ENCODE peak calls at places on chromosomes 6 and 20, in five cellular contexts. One of them, this sample, is unnamed. For H3K4me1, the result is how much of the 10 kb centered on the place peaks cover.

GRCh38 chr6:170111816-170112582 is 178.9 kb downstream of the DLL1 start:
- DNase-seq in PC-9: no peak
- DNase-seq in CD4-positive, alpha-beta memory T cell: no peak
- DNase-seq in CD8-positive, alpha-beta T cell: peak
- DNase-seq in upper lobe of right lung: peak
- DNase-seq in this sample: peak

GRCh38 chr6:130760006-130760405 is 67.2 kb upstream of the SMLR1 start:
- DNase-seq in CD8-positive, alpha-beta T cell: no peak
- DNase-seq in CD4-positive, alpha-beta memory T cell: no peak
- DNase-seq in PC-9: no peak
- DNase-seq in upper lobe of right lung: no peak
- DNase-seq in this sample: no peak

GRCh38 chr6:128704601-128705000 is 178.3 kb upstream of the LAMA2 start:
- DNase-seq in PC-9: no peak
- DNase-seq in upper lobe of right lung: no peak
- DNase-seq in CD8-positive, alpha-beta T cell: no peak
- DNase-seq in CD4-positive, alpha-beta memory T cell: no peak
- DNase-seq in this sample: no peak

GRCh38 chr6:144613859-144614258 is 328.7 kb downstream of the UTRN start:
- DNase-seq in upper lobe of right lung: no peak
- DNase-seq in PC-9: peak
- DNase-seq in CD8-positive, alpha-beta T cell: no peak
- DNase-seq in CD4-positive, alpha-beta memory T cell: no peak
- DNase-seq in this sample: no peak

GRCh38 chr20:59177266-59178250 is 13.9 kb downstream of the ZNF831 start:
- DNase-seq in upper lobe of right lung: no peak
- DNase-seq in CD4-positive, alpha-beta memory T cell: peak
- DNase-seq in CD8-positive, alpha-beta T cell: peak
- DNase-seq in PC-9: no peak
- DNase-seq in this sample: no peak

GRCh38 chr6:108966855-108967755 is 118.9 kb downstream of the ARMC2 start:
- DNase-seq in CD8-positive, alpha-beta T cell: no peak
- DNase-seq in PC-9: peak
- DNase-seq in upper lobe of right lung: no peak
- DNase-seq in CD4-positive, alpha-beta memory T cell: no peak
- DNase-seq in this sample: peak

GRCh38 chr20:52731086-52731485 is 241.1 kb upstream of the TSHZ2 start:
- DNase-seq in CD4-positive, alpha-beta memory T cell: no peak
- DNase-seq in PC-9: no peak
- DNase-seq in upper lobe of right lung: no peak
- DNase-seq in CD8-positive, alpha-beta T cell: no peak
- DNase-seq in this sample: no peak

GRCh38 chr6:134577998-134578397 is 260.1 kb upstream of the SGK1 start:
- DNase-seq in PC-9: no peak
- DNase-seq in upper lobe of right lung: no peak
- DNase-seq in CD4-positive, alpha-beta memory T cell: no peak
- DNase-seq in CD8-positive, alpha-beta T cell: no peak
- DNase-seq in this sample: no peak

GRCh38 chr6:107698146-107698545 is 126.0 kb downstream of the SCML4 start:
- DNase-seq in PC-9: no peak
- DNase-seq in CD4-positive, alpha-beta memory T cell: no peak
- DNase-seq in upper lobe of right lung: no peak
- DNase-seq in CD8-positive, alpha-beta T cell: no peak
- DNase-seq in this sample: no peak

GRCh38 chr6:27650620-27651370 is 177.9 kb upstream of the ZNF184 start:
- DNase-seq in PC-9: peak
- DNase-seq in CD8-positive, alpha-beta T cell: no peak
- DNase-seq in CD4-positive, alpha-beta memory T cell: peak
- DNase-seq in upper lobe of right lung: no peak
- DNase-seq in this sample: no peak

GRCh38 chr20:63114006-63114692 is 101.8 kb downstream of the YTHDF1 start:
- DNase-seq in PC-9: no peak
- DNase-seq in upper lobe of right lung: no peak
- DNase-seq in CD8-positive, alpha-beta T cell: no peak
- DNase-seq in CD4-positive, alpha-beta memory T cell: no peak
- DNase-seq in this sample: no peak

GRCh38 chr20:1418335-1418734 is 25.5 kb upstream of the FKBP1A start:
- DNase-seq in PC-9: peak
- DNase-seq in upper lobe of right lung: no peak
- DNase-seq in CD8-positive, alpha-beta T cell: no peak
- DNase-seq in CD4-positive, alpha-beta memory T cell: no peak
- DNase-seq in this sample: no peak

GRCh38 chr20:38725458-38725958 is 1.2 kb downstream of the SLC32A1 start:
- DNase-seq in CD8-positive, alpha-beta T cell: no peak
- DNase-seq in CD4-positive, alpha-beta memory T cell: no peak
- DNase-seq in upper lobe of right lung: no peak
- DNase-seq in PC-9: no peak
- DNase-seq in this sample: no peak

GRCh38 chr20:19785173-19785799 is 27.2 kb downstream of the RIN2 start:
- DNase-seq in upper lobe of right lung: no peak
- DNase-seq in CD8-positive, alpha-beta T cell: no peak
- DNase-seq in PC-9: no peak
- DNase-seq in CD4-positive, alpha-beta memory T cell: no peak
- DNase-seq in this sample: no peak

GRCh38 chr20:42373049-42373448 is 754.9 kb upstream of the CHD6 start:
- DNase-seq in upper lobe of right lung: no peak
- DNase-seq in PC-9: no peak
- DNase-seq in CD8-positive, alpha-beta T cell: no peak
- DNase-seq in CD4-positive, alpha-beta memory T cell: no peak
- DNase-seq in this sample: no peak

GRCh38 chr6:93423542-93423941 is 4.2 kb upstream of the EPHA7 start:
- DNase-seq in PC-9: no peak
- DNase-seq in upper lobe of right lung: no peak
- DNase-seq in CD8-positive, alpha-beta T cell: no peak
- DNase-seq in CD4-positive, alpha-beta memory T cell: no peak
- DNase-seq in this sample: no peak

GRCh38 chr6:36019167-36019566 is 5.3 kb downstream of the SLC26A8 start:
- DNase-seq in PC-9: no peak
- DNase-seq in CD8-positive, alpha-beta T cell: no peak
- DNase-seq in upper lobe of right lung: no peak
- DNase-seq in CD4-positive, alpha-beta memory T cell: no peak
- DNase-seq in this sample: no peak

GRCh38 chr20:32564921-32565734 is 20.0 kb downstream of the NOL4L start:
- DNase-seq in PC-9: no peak
- DNase-seq in upper lobe of right lung: peak
- DNase-seq in CD8-positive, alpha-beta T cell: no peak
- DNase-seq in CD4-positive, alpha-beta memory T cell: no peak
- DNase-seq in this sample: no peak

GRCh38 chr6:142331075-142331551 is 29.3 kb downstream of the ADGRG6 start:
- DNase-seq in CD8-positive, alpha-beta T cell: no peak
- DNase-seq in upper lobe of right lung: no peak
- DNase-seq in PC-9: no peak
- DNase-seq in CD4-positive, alpha-beta memory T cell: no peak
- DNase-seq in this sample: no peak

GRCh38 chr6:148307400-148307799 is 35.2 kb upstream of the SASH1 start:
- DNase-seq in upper lobe of right lung: no peak
- DNase-seq in PC-9: peak
- DNase-seq in CD8-positive, alpha-beta T cell: no peak
- DNase-seq in CD4-positive, alpha-beta memory T cell: no peak
- DNase-seq in this sample: no peak

GRCh38 chr6:168542301-168542700 is 101.3 kb downstream of the SMOC2 start:
- DNase-seq in PC-9: no peak
- DNase-seq in CD4-positive, alpha-beta memory T cell: no peak
- DNase-seq in CD8-positive, alpha-beta T cell: no peak
- DNase-seq in upper lobe of right lung: no peak
- DNase-seq in this sample: no peak

GRCh38 chr6:168537485-168537884 is 96.5 kb downstream of the SMOC2 start:
- DNase-seq in CD4-positive, alpha-beta memory T cell: no peak
- DNase-seq in upper lobe of right lung: no peak
- DNase-seq in CD8-positive, alpha-beta T cell: no peak
- DNase-seq in PC-9: no peak
- DNase-seq in this sample: no peak

GRCh38 chr6:168538892-168539811 is 98.2 kb downstream of the SMOC2 start:
- DNase-seq in upper lobe of right lung: no peak
- DNase-seq in CD8-positive, alpha-beta T cell: no peak
- DNase-seq in PC-9: no peak
- DNase-seq in CD4-positive, alpha-beta memory T cell: no peak
- DNase-seq in this sample: no peak

GRCh38 chr6:168541307-168541706 is 100.3 kb downstream of the SMOC2 start:
- DNase-seq in upper lobe of right lung: no peak
- DNase-seq in CD4-positive, alpha-beta memory T cell: no peak
- DNase-seq in CD8-positive, alpha-beta T cell: no peak
- DNase-seq in PC-9: no peak
- DNase-seq in this sample: no peak

DNA sequence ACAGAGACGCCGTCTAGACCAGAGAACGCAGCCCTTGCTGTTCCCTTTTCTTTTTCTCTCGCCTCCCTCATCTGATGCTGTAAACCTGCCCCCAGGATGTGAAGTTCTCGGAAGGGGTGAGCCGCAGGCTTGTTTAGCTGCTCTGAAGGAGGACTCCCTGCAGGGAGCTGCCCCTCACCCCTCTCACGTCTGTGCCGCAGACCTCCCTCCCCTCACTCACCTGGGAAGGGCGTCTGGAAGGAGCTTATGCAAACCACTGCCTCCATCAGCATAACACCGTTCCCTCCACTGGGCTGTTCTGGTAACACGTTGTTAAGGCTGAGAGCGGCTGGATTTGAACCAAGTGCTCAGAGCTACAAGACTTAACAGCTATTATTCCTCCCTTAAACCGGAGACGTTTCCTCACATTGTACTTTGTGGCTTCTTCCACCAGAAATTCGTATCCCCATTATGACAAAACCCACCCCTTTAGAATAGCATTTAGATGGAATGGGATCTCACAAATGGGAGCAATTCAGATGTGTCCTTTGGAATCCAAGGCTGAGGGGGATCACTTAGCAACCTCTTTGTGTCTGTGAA is 99.8 kb downstream of the SMOC2 start:
- DNase-seq in PC-9: no peak
- DNase-seq in upper lobe of right lung: no peak
- DNase-seq in CD4-positive, alpha-beta memory T cell: no peak
- DNase-seq in CD8-positive, alpha-beta T cell: no peak
- DNase-seq in this sample: no peak
- H3K27ac ChIP-seq in PC-9: no peak
- H3K27ac ChIP-seq in upper lobe of right lung: peak
- H3K27ac ChIP-seq in CD4-positive, alpha-beta memory T cell: no peak
- H3K27ac ChIP-seq in CD8-positive, alpha-beta T cell: no peak
- H3K27ac ChIP-seq in this sample: no peak

GRCh38 chr6:73391735-73392134 is 2.9 kb upstream of the DDX43 start:
- DNase-seq in upper lobe of right lung: no peak
- DNase-seq in CD8-positive, alpha-beta T cell: no peak
- DNase-seq in PC-9: peak
- DNase-seq in CD4-positive, alpha-beta memory T cell: peak
- DNase-seq in this sample: no peak

GRCh38 chr6:73393278-73393677 is 1.4 kb upstream of the DDX43 start:
- DNase-seq in CD8-positive, alpha-beta T cell: no peak
- DNase-seq in CD4-positive, alpha-beta memory T cell: no peak
- DNase-seq in upper lobe of right lung: no peak
- DNase-seq in PC-9: no peak
- DNase-seq in this sample: no peak

GRCh38 chr6:73395875-73396274 is 1.2 kb downstream of the DDX43 start:
- DNase-seq in PC-9: no peak
- DNase-seq in CD8-positive, alpha-beta T cell: no peak
- DNase-seq in CD4-positive, alpha-beta memory T cell: no peak
- DNase-seq in upper lobe of right lung: no peak
- DNase-seq in this sample: no peak

GRCh38 chr6:73389854-73390253 is 4.8 kb upstream of the DDX43 start:
- DNase-seq in CD8-positive, alpha-beta T cell: no peak
- DNase-seq in PC-9: no peak
- DNase-seq in CD4-positive, alpha-beta memory T cell: no peak
- DNase-seq in upper lobe of right lung: no peak
- DNase-seq in this sample: no peak

DNA sequence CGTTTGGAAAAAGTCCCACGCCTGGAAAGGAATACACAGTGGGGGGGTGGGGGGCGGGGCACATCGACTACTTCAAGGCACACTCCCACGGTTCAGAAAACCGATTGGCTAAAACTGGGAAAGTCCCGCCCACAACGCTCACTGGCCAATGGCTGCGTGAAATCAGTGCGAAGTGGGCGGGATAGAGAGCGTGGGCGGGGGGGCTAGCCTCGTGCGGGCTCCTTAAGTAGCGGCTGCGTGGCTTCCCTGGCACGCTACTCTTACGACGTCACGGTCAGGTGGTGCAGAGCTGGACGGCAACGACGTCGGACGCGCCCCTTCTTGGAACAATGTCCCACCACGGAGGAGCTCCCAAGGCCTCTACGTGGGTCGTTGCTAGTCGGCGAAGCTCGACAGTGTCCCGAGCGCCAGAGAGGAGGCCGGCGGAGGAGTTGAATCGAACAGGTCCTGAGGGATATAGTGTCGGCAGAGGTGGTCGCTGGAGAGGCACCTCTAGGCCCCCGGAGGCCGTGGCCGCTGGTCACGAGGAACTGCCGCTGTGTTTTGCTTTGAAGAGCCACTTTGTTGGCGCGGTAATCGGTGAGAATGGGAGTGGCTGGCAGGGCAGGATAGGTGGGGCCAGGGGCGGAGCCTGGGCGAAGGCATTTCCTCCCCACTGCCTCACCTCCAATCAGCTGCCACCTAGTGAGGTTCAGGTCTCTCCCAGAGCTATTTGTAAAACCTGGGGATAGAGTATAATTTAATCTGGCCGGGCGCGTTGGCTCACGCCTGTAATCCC is at the start of gene DDX43:
- DNase-seq in PC-9: peak
- DNase-seq in CD8-positive, alpha-beta T cell: no peak
- DNase-seq in upper lobe of right lung: peak
- DNase-seq in CD4-positive, alpha-beta memory T cell: peak
- DNase-seq in this sample: peak
- H3K4me1 ChIP-seq in PC-9: under half
- H3K4me1 ChIP-seq in CD8-positive, alpha-beta T cell: under half
- H3K4me1 ChIP-seq in upper lobe of right lung: under half
- H3K4me1 ChIP-seq in CD4-positive, alpha-beta memory T cell: under half
- H3K4me1 ChIP-seq in this sample: under half

DNA sequence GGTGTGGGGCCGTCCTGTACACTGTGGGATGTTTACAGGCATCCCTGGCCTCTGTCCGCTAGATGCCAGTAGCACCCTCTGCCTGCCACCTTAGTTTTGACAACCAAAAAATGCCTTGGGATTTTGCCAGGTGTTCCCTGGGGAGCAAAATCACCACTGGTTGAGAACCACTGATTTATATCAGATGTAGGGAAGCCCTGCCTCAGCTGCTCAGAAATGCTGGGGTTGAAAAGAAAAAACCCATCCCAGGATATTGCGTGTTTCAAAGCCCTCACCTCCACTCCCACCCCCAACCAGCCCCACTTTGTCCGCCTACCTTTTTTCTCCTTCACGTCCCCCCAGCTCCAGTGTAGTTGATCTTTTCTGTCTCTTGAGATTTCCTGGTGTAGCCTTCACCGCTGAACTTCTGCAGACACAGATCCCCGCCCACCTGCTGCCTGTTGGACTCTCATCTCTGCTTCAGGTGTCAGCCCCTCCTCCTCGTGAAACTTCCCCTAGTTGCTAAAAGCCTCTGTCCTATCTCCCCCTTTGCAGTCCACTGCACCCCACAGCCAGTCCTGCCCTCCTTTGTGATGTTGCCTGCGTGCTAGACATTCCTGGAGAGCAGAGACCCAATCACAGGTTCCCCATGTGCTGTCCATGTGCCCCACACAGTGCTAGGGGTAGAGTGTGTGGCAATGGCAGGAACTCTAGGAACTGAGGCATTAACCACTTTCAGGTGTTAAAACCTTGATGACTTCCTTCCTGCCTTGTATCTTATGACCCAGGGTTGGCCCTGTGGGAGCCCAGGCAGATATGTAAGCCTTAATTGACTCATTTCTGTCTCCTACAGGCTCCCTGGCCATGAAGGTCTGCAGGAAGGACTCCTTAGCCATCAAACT is 98.9 kb downstream of the TBC1D7 start:
- DNase-seq in PC-9: peak
- DNase-seq in upper lobe of right lung: no peak
- DNase-seq in CD8-positive, alpha-beta T cell: peak
- DNase-seq in CD4-positive, alpha-beta memory T cell: peak
- DNase-seq in this sample: no peak
- H3K4me3 ChIP-seq in PC-9: no peak
- H3K4me3 ChIP-seq in upper lobe of right lung: no peak
- H3K4me3 ChIP-seq in CD8-positive, alpha-beta T cell: no peak
- H3K4me3 ChIP-seq in CD4-positive, alpha-beta memory T cell: no peak
- H3K4me3 ChIP-seq in this sample: no peak

GRCh38 chr6:3997144-3997770 is 81.7 kb downstream of the FAM217A start:
- DNase-seq in CD4-positive, alpha-beta memory T cell: no peak
- DNase-seq in CD8-positive, alpha-beta T cell: no peak
- DNase-seq in upper lobe of right lung: no peak
- DNase-seq in PC-9: no peak
- DNase-seq in this sample: no peak
- H3K27ac ChIP-seq in CD4-positive, alpha-beta memory T cell: no peak
- H3K27ac ChIP-seq in CD8-positive, alpha-beta T cell: no peak
- H3K27ac ChIP-seq in upper lobe of right lung: no peak
- H3K27ac ChIP-seq in PC-9: no peak
- H3K27ac ChIP-seq in this sample: no peak